ENCODE peak calls at places on chromosomes 11 and 22, in eight cellular contexts. I is progenitor cell of endocrine pancreas; Z is stimulated activated CD8-positive, alpha-beta memory T cell treated with anti-CD3 and anti-CD28 coated beads, Interleukin-12 subunit alpha, Interleukin-12 subunit beta, amount 100 ng/mL, for 4 hours; R is activated T-cell treated with anti-CD3 and anti-CD28 coated beads for 24 hours; W is NCI-H1105; J is GM04504; G is anterior cingulate cortex; Q is NCI-H2081. A is an unnamed sample.

GRCh38 chr11:19683862-19684491 is 28.7 kb upstream of the NAV2 start:
- DNase-seq in I (no peak), Z (no peak), R (no peak), W (no peak), J (no peak), G (no peak), Q (no peak), A (no peak)

GRCh38 chr22:44351685-44352377 is 39.1 kb upstream of the SHISAL1 start:
- DNase-seq in I (no peak), Z (no peak), R (no peak), W (peak; percentile 76), J (peak; percentile 84), G (no peak), Q (peak; percentile 23), A (no peak)

GRCh38 chr11:107769189-107769588 is 57.3 kb upstream of the SLN start:
- DNase-seq in I (no peak), Z (no peak), R (no peak), W (no peak), J (peak; percentile 59), G (no peak), Q (no peak), A (no peak)

GRCh38 chr22:45672564-45673481 is 1.2 kb downstream of the ATXN10 start:
- DNase-seq in I (no peak), Z (no peak), R (no peak), W (no peak), J (no peak), G (no peak), Q (no peak), A (no peak)

GRCh38 chr11:76151561-76152085 is 54.7 kb downstream of the WNT11 start:
- DNase-seq in I (no peak), Z (no peak), R (no peak), W (no peak), J (no peak), G (no peak), Q (peak; percentile 80), A (no peak)

GRCh38 chr22:18954941-18955571 is 19.0 kb upstream of the PRODH start:
- DNase-seq in I (no peak), Z (no peak), R (no peak), W (no peak), J (no peak), G (no peak), Q (no peak), A (no peak)

GRCh38 chr11:34633640-34633989 is 12.7 kb downstream of the EHF start:
- DNase-seq in I (no peak), Z (no peak), R (no peak), W (no peak), J (no peak), G (no peak), Q (no peak), A (no peak)

GRCh38 chr22:30226192-30226832 is 20.2 kb downstream of the LIF start:
- DNase-seq in I (no peak), Z (no peak), R (no peak), W (no peak), J (no peak), G (no peak), Q (no peak), A (no peak)

GRCh38 chr11:69007978-69008381 is 5.1 kb downstream of the MRGPRF start:
- DNase-seq in I (no peak), Z (no peak), R (no peak), W (no peak), J (no peak), G (no peak), Q (no peak), A (no peak)

GRCh38 chr11:133234883-133235282 is 297.4 kb downstream of the OPCML start:
- DNase-seq in I (no peak), Z (no peak), R (no peak), W (no peak), J (no peak), G (no peak), Q (no peak), A (no peak)

GRCh38 chr11:125091247-125091876 is 20.1 kb downstream of the TMEM218 start:
- DNase-seq in I (no peak), Z (no peak), R (no peak), W (peak; percentile 56), J (no peak), G (no peak), Q (peak; percentile 15), A (peak; percentile 37)

GRCh38 chr11:34606326-34607120 is 14.4 kb upstream of the EHF start:
- DNase-seq in I (no peak), Z (no peak), R (no peak), W (no peak), J (no peak), G (no peak), Q (no peak), A (no peak)

GRCh38 chr11:117597083-117597482 is 199.9 kb downstream of the DSCAML1 start:
- DNase-seq in I (peak; percentile 80), Z (no peak), R (peak; percentile 7), W (no peak), J (no peak), G (no peak), Q (no peak), A (no peak)

GRCh38 chr22:46105494-46106278 is 44.6 kb upstream of the PPARA start:
- DNase-seq in I (no peak), Z (no peak), R (no peak), W (no peak), J (no peak), G (no peak), Q (no peak), A (no peak)

GRCh38 chr11:72229925-72230763 is 5.6 kb downstream of the INPPL1 start:
- DNase-seq in I (no peak), Z (no peak), R (no peak), W (no peak), J (no peak), G (no peak), Q (no peak), A (no peak)

GRCh38 chr11:124961972-124962609 is 8.1 kb downstream of the CCDC15 start:
- DNase-seq in I (no peak), Z (no peak), R (peak; percentile 21), W (peak; percentile 63), J (peak; percentile 50), G (no peak), Q (peak; percentile 71), A (peak; percentile 81)

GRCh38 chr11:65500262-65501004 is 1.6 kb downstream of the MALAT1 start:
- DNase-seq in I (no peak), Z (no peak), R (no peak), W (no peak), J (peak; percentile 35), G (no peak), Q (peak; percentile 46), A (peak; percentile 55)

GRCh38 chr11:47220401-47220821 is 5.6 kb downstream of the DDB2 start:
- DNase-seq in I (no peak), Z (no peak), R (no peak), W (no peak), J (peak; percentile 24), G (no peak), Q (no peak), A (no peak)

GRCh38 chr11:79227732-79228416 is 213.0 kb downstream of the TENM4 start:
- DNase-seq in I (no peak), Z (no peak), R (no peak), W (no peak), J (no peak), G (no peak), Q (no peak), A (no peak)

GRCh38 chr22:24161909-24162308 is 19.4 kb upstream of the SUSD2 start:
- DNase-seq in I (no peak), Z (no peak), R (no peak), W (no peak), J (no peak), G (no peak), Q (peak; percentile 10), A (no peak)

GRCh38 chr22:26956346-26956745 is 299.0 kb downstream of the MIAT start:
- DNase-seq in I (no peak), Z (no peak), R (no peak), W (peak; percentile 29), J (no peak), G (no peak), Q (peak; percentile 46), A (no peak)

GRCh38 chr11:44539971-44540370 is 25.5 kb upstream of the CD82 start:
- DNase-seq in I (no peak), Z (no peak), R (no peak), W (no peak), J (no peak), G (no peak), Q (peak; percentile 69), A (no peak)

GRCh38 chr11:3223932-3224729 is 5.5 kb upstream of the MRGPRG start:
- DNase-seq in I (no peak), Z (no peak), R (no peak), W (no peak), J (no peak), G (no peak), Q (no peak), A (no peak)

GRCh38 chr11:7576671-7577225 is 62.9 kb downstream of the PPFIBP2 start:
- DNase-seq in I (no peak), Z (no peak), R (no peak), W (no peak), J (no peak), G (no peak), Q (no peak), A (no peak)

GRCh38 chr11:66814678-66815077 is 28.6 kb upstream of the RCE1 start:
- DNase-seq in I (no peak), Z (no peak), R (no peak), W (no peak), J (no peak), G (no peak), Q (no peak), A (no peak)

GRCh38 chr11:44777537-44778199 is 50.9 kb downstream of the TSPAN18 start:
- DNase-seq in I (no peak), Z (no peak), R (no peak), W (no peak), J (no peak), G (no peak), Q (no peak), A (no peak)

GRCh38 chr22:30649430-30650007 is 13.9 kb downstream of the SLC35E4 start:
- DNase-seq in I (no peak), Z (peak; percentile 78), R (peak; percentile 83), W (no peak), J (no peak), G (no peak), Q (no peak), A (no peak)

GRCh38 chr11:106281455-106282173 is 204.2 kb downstream of the AASDHPPT start:
- DNase-seq in I (no peak), Z (no peak), R (no peak), W (no peak), J (peak; percentile 47), G (no peak), Q (no peak), A (no peak)

A was measured in putamen.